ENCODE peak calls at places on chromosomes 6 and 20, in nine cellular contexts. G is HT-29, B is fibroblast of lung, I is cardiac muscle cell, A is GOT3, T is AG10803, D is HTR-8/SVneo, L is H9, J is pancreas. C is an unnamed sample.

GRCh38 chr6:25088513-25088912 is 152.8 kb upstream of the RIPOR2 start:
- DNase-seq in G (no peak), B (peak; percentile 11), I (peak; percentile 65), A (no peak), T (peak; percentile 39), D (peak; percentile 27), L (no peak), J (no peak), C (peak; percentile 11)

GRCh38 chr6:143746202-143747119 is 68.7 kb downstream of the PHACTR2 start:
- DNase-seq in G (no peak), B (peak; percentile 4), I (no peak), A (no peak), T (no peak), D (no peak), L (peak; percentile 90), J (peak; percentile 51), C (no peak)

GRCh38 chr6:44655368-44656342 is 268.1 kb downstream of the CDC5L start:
- DNase-seq in G (peak; percentile 57), B (peak; percentile 68), I (peak; percentile 89), A (peak; percentile 28), T (peak; percentile 80), D (peak; percentile 73), L (peak; percentile 93), J (peak; percentile 56), C (peak; percentile 75)

GRCh38 chr6:20454201-20454824 is 52.6 kb downstream of the E2F3 start:
- DNase-seq in G (peak; percentile 50), B (no peak), I (no peak), A (no peak), T (no peak), D (no peak), L (no peak), J (no peak), C (no peak)

GRCh38 chr6:80022803-80023202 is 18.4 kb downstream of the TTK start:
- DNase-seq in G (no peak), B (peak; percentile 70), I (peak; percentile 73), A (no peak), T (peak; percentile 63), D (peak; percentile 19), L (no peak), J (no peak), C (no peak)

GRCh38 chr6:63305278-63305677 is 14.5 kb downstream of the LGSN start:
- DNase-seq in G (no peak), B (peak; percentile 1), I (no peak), A (no peak), T (no peak), D (no peak), L (no peak), J (no peak), C (peak; percentile 62)

GRCh38 chr6:108862479-108863191 is 14.4 kb downstream of the ARMC2 start:
- DNase-seq in G (no peak), B (no peak), I (no peak), A (no peak), T (no peak), D (no peak), L (no peak), J (peak; percentile 36), C (no peak)

GRCh38 chr6:475341-475740 is 83.8 kb downstream of the IRF4 start:
- DNase-seq in G (no peak), B (no peak), I (no peak), A (no peak), T (no peak), D (no peak), L (no peak), J (no peak), C (no peak)

GRCh38 chr6:12967686-12968085 is 251.1 kb downstream of the PHACTR1 start:
- DNase-seq in G (no peak), B (no peak), I (peak; percentile 57), A (no peak), T (peak; percentile 83), D (no peak), L (no peak), J (no peak), C (no peak)

GRCh38 chr6:11566609-11567008 is 29.1 kb downstream of the TMEM170B start:
- DNase-seq in G (no peak), B (no peak), I (no peak), A (no peak), T (no peak), D (no peak), L (no peak), J (no peak), C (no peak)

GRCh38 chr6:108797951-108798671 is 50.1 kb upstream of the ARMC2 start:
- DNase-seq in G (peak; percentile 65), B (no peak), I (peak; percentile 9), A (no peak), T (no peak), D (no peak), L (no peak), J (no peak), C (peak; percentile 92)

GRCh38 chr20:52019313-52019712 is 172.3 kb downstream of the ZFP64 start:
- DNase-seq in G (no peak), B (no peak), I (no peak), A (no peak), T (no peak), D (no peak), L (no peak), J (no peak), C (no peak)

GRCh38 chr20:17794400-17794799 is 94.6 kb downstream of the BANF2 start:
- DNase-seq in G (no peak), B (no peak), I (no peak), A (no peak), T (no peak), D (no peak), L (no peak), J (peak; percentile 85), C (no peak)

GRCh38 chr6:12293234-12293930 is 3.2 kb downstream of the EDN1 start:
- DNase-seq in G (no peak), B (no peak), I (no peak), A (no peak), T (peak; percentile 40), D (no peak), L (no peak), J (no peak), C (no peak)

GRCh38 chr6:34982424-34982852 is 93.4 kb downstream of the ANKS1A start:
- DNase-seq in G (peak; percentile 15), B (peak; percentile 33), I (peak; percentile 48), A (no peak), T (peak; percentile 35), D (peak; percentile 27), L (no peak), J (no peak), C (peak; percentile 27)

GRCh38 chr20:24039196-24039595 is 50.6 kb upstream of the GGTLC1 start:
- DNase-seq in G (no peak), B (no peak), I (no peak), A (no peak), T (no peak), D (no peak), L (no peak), J (no peak), C (no peak)

GRCh38 chr6:133350928-133351327 is 109.8 kb downstream of the EYA4 start:
- DNase-seq in G (no peak), B (no peak), I (no peak), A (no peak), T (no peak), D (no peak), L (no peak), J (no peak), C (no peak)

GRCh38 chr6:123393333-123393732 is 243.4 kb downstream of the TRDN start:
- DNase-seq in G (peak; percentile 17), B (peak; percentile 12), I (peak; percentile 6), A (no peak), T (no peak), D (no peak), L (no peak), J (no peak), C (peak; percentile 26)

GRCh38 chr20:62837790-62838458 is 21.1 kb downstream of the COL9A3 start:
- DNase-seq in G (peak; percentile 79), B (peak; percentile 74), I (no peak), A (no peak), T (peak; percentile 54), D (no peak), L (no peak), J (no peak), C (peak; percentile 77)

GRCh38 chr6:90021701-90022100 is 127.4 kb downstream of the GJA10 start:
- DNase-seq in G (no peak), B (no peak), I (no peak), A (no peak), T (no peak), D (no peak), L (no peak), J (no peak), C (no peak)

GRCh38 chr20:11204926-11205768 is 531.3 kb upstream of the JAG1 start:
- DNase-seq in G (peak; percentile 87), B (peak; percentile 82), I (peak; percentile 81), A (no peak), T (peak; percentile 66), D (peak; percentile 29), L (peak; percentile 69), J (peak; percentile 67), C (peak; percentile 81)